ENCODE peak calls at places on chromosome 9, in four cellular contexts. One of them, this sample, is unnamed.

GRCh38 chr9:18473551-18474279 is at the start of gene ADAMTSL1:
- DNase-seq in activated T-helper 1 cell treated with anti-CD3 and anti-CD28 coated beads, Interleukin-2, amount 50 U/mL, for 16 hours: no peak
- DNase-seq in naive B cell: no peak
- DNase-seq in retinal pigment epithelial cell: peak; percentile 18
- DNase-seq in this sample: no peak

GRCh38 chr9:127124091-127124490 is 1.7 kb upstream of the ANGPTL2 start:
- DNase-seq in activated T-helper 1 cell treated with anti-CD3 and anti-CD28 coated beads, Interleukin-2, amount 50 U/mL, for 16 hours: no peak
- DNase-seq in naive B cell: no peak
- DNase-seq in retinal pigment epithelial cell: no peak
- DNase-seq in this sample: no peak

GRCh38 chr9:121963542-121963995 is 129.5 kb downstream of the TTLL11 start:
- DNase-seq in retinal pigment epithelial cell: no peak
- DNase-seq in naive B cell: no peak
- DNase-seq in activated T-helper 1 cell treated with anti-CD3 and anti-CD28 coated beads, Interleukin-2, amount 50 U/mL, for 16 hours: no peak
- DNase-seq in this sample: no peak

GRCh38 chr9:130072515-130073235 is 19.0 kb downstream of the GPR107 start:
- DNase-seq in retinal pigment epithelial cell: no peak
- DNase-seq in activated T-helper 1 cell treated with anti-CD3 and anti-CD28 coated beads, Interleukin-2, amount 50 U/mL, for 16 hours: no peak
- DNase-seq in naive B cell: no peak
- DNase-seq in this sample: no peak

GRCh38 chr9:106700676-106701075 is 162.3 kb upstream of the ZNF462 start:
- DNase-seq in retinal pigment epithelial cell: no peak
- DNase-seq in activated T-helper 1 cell treated with anti-CD3 and anti-CD28 coated beads, Interleukin-2, amount 50 U/mL, for 16 hours: no peak
- DNase-seq in naive B cell: no peak
- DNase-seq in this sample: no peak

GRCh38 chr9:107636596-107637405 is 147.2 kb upstream of the KLF4 start:
- DNase-seq in activated T-helper 1 cell treated with anti-CD3 and anti-CD28 coated beads, Interleukin-2, amount 50 U/mL, for 16 hours: no peak
- DNase-seq in retinal pigment epithelial cell: no peak
- DNase-seq in naive B cell: no peak
- DNase-seq in this sample: no peak

GRCh38 chr9:107422189-107422802 is 67.3 kb downstream of the KLF4 start:
- DNase-seq in activated T-helper 1 cell treated with anti-CD3 and anti-CD28 coated beads, Interleukin-2, amount 50 U/mL, for 16 hours: no peak
- DNase-seq in naive B cell: peak; percentile 5
- DNase-seq in retinal pigment epithelial cell: peak; percentile 39
- DNase-seq in this sample: no peak

GRCh38 chr9:136644593-136645342 is 17.9 kb upstream of the EGFL7 start:
- DNase-seq in activated T-helper 1 cell treated with anti-CD3 and anti-CD28 coated beads, Interleukin-2, amount 50 U/mL, for 16 hours: peak; percentile 47
- DNase-seq in retinal pigment epithelial cell: no peak
- DNase-seq in naive B cell: peak; percentile 78
- DNase-seq in this sample: peak; percentile 47

GRCh38 chr9:108694191-108694590 is 161.6 kb downstream of the ACTL7B start:
- DNase-seq in naive B cell: no peak
- DNase-seq in retinal pigment epithelial cell: no peak
- DNase-seq in activated T-helper 1 cell treated with anti-CD3 and anti-CD28 coated beads, Interleukin-2, amount 50 U/mL, for 16 hours: no peak
- DNase-seq in this sample: no peak

GRCh38 chr9:33288235-33288634 is 2.1 kb upstream of the NFX1 start:
- DNase-seq in naive B cell: no peak
- DNase-seq in activated T-helper 1 cell treated with anti-CD3 and anti-CD28 coated beads, Interleukin-2, amount 50 U/mL, for 16 hours: no peak
- DNase-seq in retinal pigment epithelial cell: no peak
- DNase-seq in this sample: no peak

GRCh38 chr9:5947912-5948311 is 57.2 kb downstream of the MLANA start:
- DNase-seq in retinal pigment epithelial cell: no peak
- DNase-seq in naive B cell: no peak
- DNase-seq in activated T-helper 1 cell treated with anti-CD3 and anti-CD28 coated beads, Interleukin-2, amount 50 U/mL, for 16 hours: no peak
- DNase-seq in this sample: no peak

GRCh38 chr9:74497750-74498615 is 848 bp downstream of the RORB start:
- DNase-seq in retinal pigment epithelial cell: no peak
- DNase-seq in naive B cell: peak; percentile 20
- DNase-seq in activated T-helper 1 cell treated with anti-CD3 and anti-CD28 coated beads, Interleukin-2, amount 50 U/mL, for 16 hours: no peak
- DNase-seq in this sample: no peak

GRCh38 chr9:85142461-85143401 is 473.2 kb downstream of the NTRK2 start:
- DNase-seq in activated T-helper 1 cell treated with anti-CD3 and anti-CD28 coated beads, Interleukin-2, amount 50 U/mL, for 16 hours: no peak
- DNase-seq in retinal pigment epithelial cell: no peak
- DNase-seq in naive B cell: no peak
- DNase-seq in this sample: no peak

GRCh38 chr9:136105398-136106135 is 10.5 kb upstream of the NACC2 start:
- DNase-seq in activated T-helper 1 cell treated with anti-CD3 and anti-CD28 coated beads, Interleukin-2, amount 50 U/mL, for 16 hours: no peak
- DNase-seq in retinal pigment epithelial cell: no peak
- DNase-seq in naive B cell: no peak
- DNase-seq in this sample: no peak

GRCh38 chr9:6079386-6079785 is 64.0 kb upstream of the RANBP6 start:
- DNase-seq in naive B cell: no peak
- DNase-seq in activated T-helper 1 cell treated with anti-CD3 and anti-CD28 coated beads, Interleukin-2, amount 50 U/mL, for 16 hours: no peak
- DNase-seq in retinal pigment epithelial cell: no peak
- DNase-seq in this sample: no peak

GRCh38 chr9:86700601-86701000 is 246.7 kb downstream of the GAS1 start:
- DNase-seq in activated T-helper 1 cell treated with anti-CD3 and anti-CD28 coated beads, Interleukin-2, amount 50 U/mL, for 16 hours: no peak
- DNase-seq in retinal pigment epithelial cell: peak; percentile 85
- DNase-seq in naive B cell: no peak
- DNase-seq in this sample: no peak

GRCh38 chr9:111926421-111926875 is 29.8 kb downstream of the UGCG start:
- DNase-seq in retinal pigment epithelial cell: no peak
- DNase-seq in naive B cell: peak; percentile 81
- DNase-seq in activated T-helper 1 cell treated with anti-CD3 and anti-CD28 coated beads, Interleukin-2, amount 50 U/mL, for 16 hours: no peak
- DNase-seq in this sample: no peak

GRCh38 chr9:86792136-86792535 is 155.2 kb downstream of the GAS1 start:
- DNase-seq in activated T-helper 1 cell treated with anti-CD3 and anti-CD28 coated beads, Interleukin-2, amount 50 U/mL, for 16 hours: no peak
- DNase-seq in retinal pigment epithelial cell: no peak
- DNase-seq in naive B cell: no peak
- DNase-seq in this sample: no peak

GRCh38 chr9:126108240-126108639 is 218.4 kb upstream of the MVB12B start:
- DNase-seq in retinal pigment epithelial cell: no peak
- DNase-seq in naive B cell: no peak
- DNase-seq in activated T-helper 1 cell treated with anti-CD3 and anti-CD28 coated beads, Interleukin-2, amount 50 U/mL, for 16 hours: no peak
- DNase-seq in this sample: no peak

GRCh38 chr9:123445981-123446610 is 90.1 kb downstream of the CRB2 start:
- DNase-seq in activated T-helper 1 cell treated with anti-CD3 and anti-CD28 coated beads, Interleukin-2, amount 50 U/mL, for 16 hours: no peak
- DNase-seq in naive B cell: no peak
- DNase-seq in retinal pigment epithelial cell: no peak
- DNase-seq in this sample: no peak

GRCh38 chr9:132840980-132841379 is 37.1 kb downstream of the AK8 start:
- DNase-seq in activated T-helper 1 cell treated with anti-CD3 and anti-CD28 coated beads, Interleukin-2, amount 50 U/mL, for 16 hours: no peak
- DNase-seq in naive B cell: no peak
- DNase-seq in retinal pigment epithelial cell: no peak
- DNase-seq in this sample: no peak

GRCh38 chr9:124818431-124819281 is 34.6 kb upstream of the WDR38 start:
- DNase-seq in retinal pigment epithelial cell: no peak
- DNase-seq in activated T-helper 1 cell treated with anti-CD3 and anti-CD28 coated beads, Interleukin-2, amount 50 U/mL, for 16 hours: no peak
- DNase-seq in naive B cell: no peak
- DNase-seq in this sample: no peak

GRCh38 chr9:92247296-92247695 is 46.2 kb downstream of the IARS1 start:
- DNase-seq in naive B cell: no peak
- DNase-seq in retinal pigment epithelial cell: no peak
- DNase-seq in activated T-helper 1 cell treated with anti-CD3 and anti-CD28 coated beads, Interleukin-2, amount 50 U/mL, for 16 hours: no peak
- DNase-seq in this sample: no peak

GRCh38 chr9:91211414-91211813 is 150.3 kb downstream of the AUH start:
- DNase-seq in retinal pigment epithelial cell: no peak
- DNase-seq in naive B cell: no peak
- DNase-seq in activated T-helper 1 cell treated with anti-CD3 and anti-CD28 coated beads, Interleukin-2, amount 50 U/mL, for 16 hours: no peak
- DNase-seq in this sample: no peak